ENCODE peak calls at places on chromosomes 1 and 21, in six cellular contexts. One of them, this sample, is unnamed.

GRCh38 chr21:45974073-45975016 is 7.2 kb upstream of the COL6A1 start:
- DNase-seq in MV-4-11: peak
- DNase-seq in NCI-H2029 treated with DMSO at 0.1 percent for 48 hours: no peak
- DNase-seq in HS-5: no peak
- DNase-seq in activated CD4-positive, alpha-beta T cell treated with anti-CD3 and anti-CD28 coated beads, Interleukin-2, amount 50 U/mL, for 48 hours: no peak
- DNase-seq in CD4-positive, alpha-beta memory T cell: no peak
- DNase-seq in this sample: peak

GRCh38 chr21:29078884-29079765 is 5.7 kb upstream of the CCT8 start:
- DNase-seq in MV-4-11: peak
- DNase-seq in NCI-H2029 treated with DMSO at 0.1 percent for 48 hours: peak
- DNase-seq in HS-5: no peak
- DNase-seq in activated CD4-positive, alpha-beta T cell treated with anti-CD3 and anti-CD28 coated beads, Interleukin-2, amount 50 U/mL, for 48 hours: peak
- DNase-seq in CD4-positive, alpha-beta memory T cell: peak
- DNase-seq in this sample: no peak

GRCh38 chr1:245754463-245754961 is 599.7 kb downstream of the KIF26B start:
- DNase-seq in MV-4-11: peak
- DNase-seq in NCI-H2029 treated with DMSO at 0.1 percent for 48 hours: no peak
- DNase-seq in HS-5: no peak
- DNase-seq in activated CD4-positive, alpha-beta T cell treated with anti-CD3 and anti-CD28 coated beads, Interleukin-2, amount 50 U/mL, for 48 hours: no peak
- DNase-seq in CD4-positive, alpha-beta memory T cell: no peak
- DNase-seq in this sample: no peak

GRCh38 chr21:8989883-8990325 is 1531.5 kb upstream of the TPTE start:
- DNase-seq in MV-4-11: no peak
- DNase-seq in NCI-H2029 treated with DMSO at 0.1 percent for 48 hours: no peak
- DNase-seq in HS-5: no peak
- DNase-seq in activated CD4-positive, alpha-beta T cell treated with anti-CD3 and anti-CD28 coated beads, Interleukin-2, amount 50 U/mL, for 48 hours: no peak
- DNase-seq in CD4-positive, alpha-beta memory T cell: no peak
- DNase-seq in this sample: no peak

GRCh38 chr21:42411197-42411869 is 7.6 kb downstream of the UBASH3A start:
- DNase-seq in MV-4-11: no peak
- DNase-seq in NCI-H2029 treated with DMSO at 0.1 percent for 48 hours: no peak
- DNase-seq in HS-5: no peak
- DNase-seq in activated CD4-positive, alpha-beta T cell treated with anti-CD3 and anti-CD28 coated beads, Interleukin-2, amount 50 U/mL, for 48 hours: peak
- DNase-seq in CD4-positive, alpha-beta memory T cell: no peak
- DNase-seq in this sample: no peak

GRCh38 chr1:244451539-244451950 is at the start of gene ADSS2:
- DNase-seq in MV-4-11: no peak
- DNase-seq in NCI-H2029 treated with DMSO at 0.1 percent for 48 hours: no peak
- DNase-seq in HS-5: no peak
- DNase-seq in activated CD4-positive, alpha-beta T cell treated with anti-CD3 and anti-CD28 coated beads, Interleukin-2, amount 50 U/mL, for 48 hours: no peak
- DNase-seq in CD4-positive, alpha-beta memory T cell: no peak
- DNase-seq in this sample: no peak

GRCh38 chr21:39103689-39104088 is 79.6 kb downstream of the PSMG1 start:
- DNase-seq in MV-4-11: no peak
- DNase-seq in NCI-H2029 treated with DMSO at 0.1 percent for 48 hours: no peak
- DNase-seq in HS-5: no peak
- DNase-seq in activated CD4-positive, alpha-beta T cell treated with anti-CD3 and anti-CD28 coated beads, Interleukin-2, amount 50 U/mL, for 48 hours: no peak
- DNase-seq in CD4-positive, alpha-beta memory T cell: no peak
- DNase-seq in this sample: no peak

GRCh38 chr1:30302808-30303310 is 420.5 kb downstream of the MATN1 start:
- DNase-seq in MV-4-11: no peak
- DNase-seq in NCI-H2029 treated with DMSO at 0.1 percent for 48 hours: peak
- DNase-seq in HS-5: no peak
- DNase-seq in activated CD4-positive, alpha-beta T cell treated with anti-CD3 and anti-CD28 coated beads, Interleukin-2, amount 50 U/mL, for 48 hours: no peak
- DNase-seq in CD4-positive, alpha-beta memory T cell: no peak
- DNase-seq in this sample: no peak

GRCh38 chr1:201895913-201896807 is 7.5 kb downstream of the SHISA4 start:
- DNase-seq in MV-4-11: peak
- DNase-seq in NCI-H2029 treated with DMSO at 0.1 percent for 48 hours: peak
- DNase-seq in HS-5: peak
- DNase-seq in activated CD4-positive, alpha-beta T cell treated with anti-CD3 and anti-CD28 coated beads, Interleukin-2, amount 50 U/mL, for 48 hours: peak
- DNase-seq in CD4-positive, alpha-beta memory T cell: peak
- DNase-seq in this sample: peak